ENCODE peak calls at places on chromosomes 5 and 9, in five cellular contexts. B is lower leg skin; Y is BJ; S is effector CD4-positive, alpha-beta T cell; V is amygdala. Q is an unnamed sample.

GRCh38 chr5:33892419-33893151 is 795 bp upstream of the ADAMTS12 start:
- DNase-seq in V (no peak), B (no peak), Y (peak; percentile 80), S (no peak), Q (no peak)

GRCh38 chr5:359301-359897 is 37.9 kb downstream of the AHRR start:
- DNase-seq in B (peak; percentile 52), V (no peak), S (no peak), Y (no peak), Q (no peak)

GRCh38 chr5:17127743-17128231 is 89.6 kb upstream of the BASP1 start:
- DNase-seq in Y (peak; percentile 82), B (no peak), V (no peak), S (no peak), Q (no peak)

GRCh38 chr5:103385722-103386121 is 127.2 kb downstream of the MACIR start:
- DNase-seq in S (no peak), B (no peak), Y (no peak), V (no peak), Q (no peak)

GRCh38 chr5:116939641-116940040 is 365.0 kb upstream of the SEMA6A start:
- DNase-seq in B (no peak), V (no peak), Y (no peak), S (no peak), Q (no peak)

GRCh38 chr5:158382473-158382872 is 523.5 kb upstream of the CLINT1 start:
- DNase-seq in S (no peak), V (no peak), B (peak; percentile 94), Y (peak; percentile 89), Q (peak; percentile 10)

GRCh38 chr9:17614246-17614645 is 35.4 kb downstream of the SH3GL2 start:
- DNase-seq in B (no peak), S (no peak), V (no peak), Y (no peak), Q (no peak)

GRCh38 chr5:63055421-63055820 is 476.8 kb downstream of the LRRC70 start:
- DNase-seq in S (no peak), Y (no peak), B (no peak), V (no peak), Q (no peak)

GRCh38 chr5:78065663-78066062 is 228.8 kb downstream of the AP3B1 start:
- DNase-seq in Y (no peak), B (no peak), V (no peak), S (no peak), Q (no peak)

GRCh38 chr9:73426226-73426625 is 274.6 kb downstream of the ANXA1 start:
- DNase-seq in Y (no peak), V (no peak), S (no peak), B (no peak), Q (no peak)

GRCh38 chr5:17255471-17256016 is 38.1 kb downstream of the BASP1 start:
- DNase-seq in S (no peak), B (no peak), V (no peak), Y (no peak), Q (no peak)

GRCh38 chr9:112925058-112925641 is 34.5 kb upstream of the SLC46A2 start:
- DNase-seq in Y (no peak), S (no peak), B (no peak), V (no peak), Q (no peak)

GRCh38 chr5:128693779-128694178 is 155.7 kb upstream of the FBN2 start:
- DNase-seq in B (no peak), S (no peak), Y (no peak), V (no peak), Q (no peak)

GRCh38 chr9:1469996-1470395 is 419.8 kb downstream of the DMRT2 start:
- DNase-seq in S (no peak), Y (no peak), V (no peak), B (no peak), Q (no peak)

GRCh38 chr9:130837002-130837511 is 2.0 kb downstream of the ABL1 start:
- DNase-seq in V (no peak), Y (no peak), B (no peak), S (no peak), Q (no peak)

GRCh38 chr9:130938652-130939404 is at the start of gene FIBCD1:
- DNase-seq in V (no peak), S (no peak), Y (no peak), B (no peak), Q (peak; percentile 84)

GRCh38 chr9:105171589-105171988 is 72.9 kb upstream of the SLC44A1 start:
- DNase-seq in S (no peak), V (no peak), B (no peak), Y (no peak), Q (no peak)

GRCh38 chr9:104808030-104808614 is 44.2 kb downstream of the NIPSNAP3B start:
- DNase-seq in B (no peak), S (no peak), V (no peak), Y (no peak), Q (peak; percentile 59)

GRCh38 chr9:132651259-132651658 is 18.5 kb downstream of the DDX31 start:
- DNase-seq in S (no peak), B (no peak), Y (no peak), V (no peak), Q (no peak)

GRCh38 chr9:88922091-88922490 is 69.2 kb upstream of the S1PR3 start:
- DNase-seq in V (no peak), Y (no peak), B (no peak), S (no peak), Q (no peak)

GRCh38 chr5:56984445-56984844 is 32.5 kb upstream of the MIER3 start:
- DNase-seq in S (no peak), V (no peak), Y (no peak), B (no peak), Q (no peak)

GRCh38 chr5:58459276-58459859 is 518 bp downstream of the PLK2 start:
- DNase-seq in Y (no peak), V (no peak), S (no peak), B (peak; percentile 91), Q (no peak)

GRCh38 chr9:8600914-8601680 is 801.5 kb upstream of the DMAC1 start:
- DNase-seq in V (no peak), S (no peak), Y (no peak), B (no peak), Q (no peak)

GRCh38 chr5:93925321-93925720 is 183.9 kb upstream of the POU5F2 start:
- DNase-seq in V (no peak), S (no peak), Y (no peak), B (no peak), Q (no peak)

GRCh38 chr5:25544652-25545249 is 900.0 kb upstream of the CDH10 start:
- DNase-seq in B (no peak), S (no peak), Y (no peak), V (no peak), Q (peak; percentile 64)

GRCh38 chr9:94926457-94926852 is 200.0 kb downstream of the AOPEP start:
- DNase-seq in B (no peak), S (no peak), Y (no peak), V (no peak), Q (no peak)

GRCh38 chr5:54990751-54991349 is 5.5 kb upstream of the ESM1 start:
- DNase-seq in Y (peak; percentile 87), V (no peak), S (no peak), B (no peak), Q (no peak)

GRCh38 chr5:99814311-99815063 is 720.7 kb upstream of the FAM174A start:
- DNase-seq in S (no peak), Y (no peak), B (no peak), V (no peak), Q (no peak)

GRCh38 chr9:84862786-84863185 is 193.3 kb downstream of the NTRK2 start:
- DNase-seq in V (no peak), S (no peak), B (no peak), Y (peak; percentile 63), Q (peak; percentile 66)

GRCh38 chr5:125402787-125403186 is 656.3 kb upstream of the ZNF608 start:
- DNase-seq in Y (no peak), V (no peak), S (no peak), B (no peak), Q (no peak)

GRCh38 chr5:9558319-9558965 is 12.6 kb upstream of the SEMA5A start:
- DNase-seq in S (no peak), B (no peak), V (no peak), Y (no peak), Q (no peak)

GRCh38 chr5:173303878-173304590 is 24.2 kb downstream of the STC2 start:
- DNase-seq in V (no peak), Y (no peak), B (no peak), S (no peak), Q (no peak)

GRCh38 chr9:82894961-82895902 is 167.7 kb downstream of the RASEF start:
- DNase-seq in B (no peak), V (no peak), S (no peak), Y (no peak), Q (no peak)

GRCh38 chr5:18314192-18314778 is 680.0 kb downstream of the TAF11L14 start:
- DNase-seq in B (no peak), Y (no peak), V (no peak), S (no peak), Q (no peak)

GRCh38 chr9:135329571-135330306 is 149.8 kb upstream of the PPP1R26 start:
- DNase-seq in V (no peak), Y (no peak), B (peak; percentile 75), S (no peak), Q (peak; percentile 64)

GRCh38 chr5:147098233-147098790 is 136.5 kb upstream of the STK32A start:
- DNase-seq in S (no peak), Y (peak; percentile 4), V (no peak), B (no peak), Q (peak; percentile 67)

GRCh38 chr5:159184858-159185381 is 24.4 kb downstream of the RNF145 start:
- DNase-seq in Y (peak; percentile 51), V (no peak), S (no peak), B (no peak), Q (no peak)

GRCh38 chr9:14887149-14887548 is 23.1 kb downstream of the FREM1 start:
- DNase-seq in Y (no peak), V (no peak), S (no peak), B (no peak), Q (no peak)